ENCODE peak calls at places on chromosome 3, in nine cellular contexts. J, U, B, N, S, D, F, M and X are unnamed samples.

GRCh38 chr3:117893638-117894037 is 1141.0 kb downstream of the IGSF11 start:
- DNase-seq in J (no peak), U (no peak), B (no peak), N (no peak), S (no peak), D (no peak), F (no peak), M (no peak), X (no peak)

GRCh38 chr3:68057637-68058320 is 403.4 kb upstream of the SUCLG2 start:
- DNase-seq in J (no peak), U (no peak), B (no peak), N (no peak), S (no peak), D (no peak), F (no peak), M (no peak), X (no peak)

GRCh38 chr3:182713743-182714517 is 79.4 kb upstream of the ATP11B start:
- DNase-seq in J (no peak), U (peak; percentile 83), B (no peak), N (peak; percentile 76), S (peak; percentile 45), D (peak; percentile 23), F (peak; percentile 58), M (no peak), X (peak; percentile 77)

GRCh38 chr3:169227911-169228310 is 435.6 kb downstream of the MECOM start:
- DNase-seq in J (no peak), U (peak; percentile 50), B (no peak), N (peak; percentile 50), S (no peak), D (no peak), F (no peak), M (no peak), X (no peak)

GRCh38 chr3:161081675-161082462 is 23.3 kb downstream of the B3GALNT1 start:
- DNase-seq in J (no peak), U (no peak), B (no peak), N (no peak), S (peak; percentile 35), D (no peak), F (peak; percentile 39), M (no peak), X (no peak)

GRCh38 chr3:98776114-98776513 is 13.0 kb downstream of the ST3GAL6 start:
- DNase-seq in J (no peak), U (no peak), B (no peak), N (no peak), S (no peak), D (no peak), F (no peak), M (no peak), X (no peak)

GRCh38 chr3:140148824-140149390 is 213.9 kb downstream of the CLSTN2 start:
- DNase-seq in J (no peak), U (no peak), B (no peak), N (no peak), S (no peak), D (no peak), F (no peak), M (no peak), X (no peak)

GRCh38 chr3:178059124-178059523 is 477.1 kb upstream of the KCNMB2 start:
- DNase-seq in J (no peak), U (no peak), B (no peak), N (peak; percentile 41), S (no peak), D (no peak), F (no peak), M (no peak), X (peak; percentile 38)

GRCh38 chr3:43286115-43286885 is at the start of gene SNRK:
- DNase-seq in J (peak; percentile 83), U (peak; percentile 99), B (peak; percentile 95), N (peak; percentile 55), S (peak; percentile 95), D (no peak), F (peak; percentile 95), M (peak; percentile 89), X (peak; percentile 77)

GRCh38 chr3:40645883-40646282 is 121.1 kb downstream of the ZNF621 start:
- DNase-seq in J (no peak), U (no peak), B (no peak), N (peak; percentile 12), S (no peak), D (no peak), F (no peak), M (no peak), X (peak; percentile 54)

DNA sequence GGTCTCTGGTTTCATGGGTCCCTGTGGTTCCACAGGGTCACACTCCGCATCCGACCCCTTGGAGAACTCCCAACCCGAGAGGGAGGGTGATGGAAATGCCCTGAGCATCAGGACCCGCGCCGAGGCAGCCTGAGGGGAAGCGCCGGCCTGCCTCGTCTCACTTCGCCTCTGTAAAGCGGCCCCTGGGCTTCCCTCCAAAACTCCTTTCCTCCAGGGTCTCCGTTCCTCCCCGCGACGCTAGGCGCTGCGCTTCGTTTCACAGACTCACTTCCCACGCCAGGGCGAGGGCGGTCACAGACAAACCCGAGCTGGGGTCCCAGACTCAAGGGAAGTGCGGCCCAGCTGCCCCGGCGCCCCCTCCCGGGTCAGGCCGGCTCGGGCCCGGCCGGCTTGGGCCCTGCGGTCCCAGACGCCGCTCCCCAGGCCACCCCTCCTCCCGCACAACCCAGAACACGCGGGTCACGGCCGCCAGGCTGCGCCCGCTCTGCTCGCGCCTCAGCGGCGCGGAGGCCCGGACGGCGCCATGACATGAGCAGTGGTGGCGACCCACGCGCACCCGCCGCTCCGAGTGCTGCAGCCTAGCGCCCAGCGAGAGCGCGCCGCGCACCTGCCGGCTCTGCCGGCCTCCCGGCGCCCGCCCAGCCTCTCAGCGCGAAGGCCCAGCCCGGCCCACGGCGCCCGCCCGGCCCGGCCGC is 619 bp downstream of the NUP210 start:
- DNase-seq in J (peak; percentile 55), U (peak; percentile 78), B (no peak), N (no peak), S (peak; percentile 69), D (no peak), F (peak; percentile 77), M (peak; percentile 44), X (no peak)
- TF ChIP-seq CTCF in J (peak; percentile 29), U (no peak), B (no peak), N (no peak), S (peak; percentile 13), D (no peak), F (no peak), M (no peak), X (no peak)

GRCh38 chr3:128849776-128850542 is 29.5 kb upstream of the ACAD9 start:
- DNase-seq in J (no peak), U (no peak), B (no peak), N (peak; percentile 47), S (peak; percentile 9), D (no peak), F (no peak), M (no peak), X (peak; percentile 21)
- TF ChIP-seq CTCF in J (no peak), U (peak; percentile 34), B (no peak), N (peak; percentile 29), S (no peak), D (peak; percentile 41), F (no peak), M (no peak), X (peak; percentile 7)

GRCh38 chr3:134453631-134454030 is 32.2 kb downstream of the ANAPC13 start:
- DNase-seq in J (no peak), U (no peak), B (no peak), N (no peak), S (no peak), D (no peak), F (no peak), M (peak; percentile 48), X (no peak)
- TF ChIP-seq CTCF in J (no peak), U (peak; percentile 39), B (no peak), N (peak; percentile 10), S (no peak), D (no peak), F (no peak), M (peak; percentile 37), X (no peak)

GRCh38 chr3:50246517-50246954 is 10.5 kb downstream of the GNAI2 start:
- DNase-seq in J (no peak), U (peak; percentile 98), B (no peak), N (peak; percentile 96), S (peak; percentile 78), D (peak; percentile 85), F (peak; percentile 86), M (no peak), X (peak; percentile 94)
- TF ChIP-seq CTCF in J (peak; percentile 8), U (peak; percentile 5), B (no peak), N (no peak), S (no peak), D (no peak), F (no peak), M (no peak), X (no peak)

DNA sequence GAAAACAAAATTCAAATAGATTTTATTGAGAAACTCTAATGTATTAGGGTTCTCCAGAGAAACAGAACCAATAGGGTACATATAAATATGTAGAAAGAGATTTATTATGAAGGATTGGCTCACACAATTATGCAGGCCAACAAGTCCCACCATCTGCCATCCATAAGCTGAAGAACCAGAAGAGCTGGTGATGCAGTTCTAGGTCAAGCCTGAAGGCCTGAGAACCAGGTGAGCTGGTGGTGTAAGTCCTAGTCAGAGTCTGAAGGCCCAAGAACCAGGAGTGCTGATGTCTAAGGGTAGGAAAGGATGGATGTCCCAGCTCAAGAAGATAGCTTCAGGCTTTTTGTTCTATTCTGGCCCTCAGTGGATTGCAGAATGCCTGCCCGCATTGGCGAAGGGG is 2.6 kb upstream of the NFKBIZ start:
- DNase-seq in J (no peak), U (no peak), B (no peak), N (no peak), S (no peak), D (no peak), F (no peak), M (no peak), X (no peak)
- TF ChIP-seq CTCF in J (no peak), U (no peak), B (no peak), N (no peak), S (no peak), D (no peak), F (no peak), M (no peak), X (no peak)

GRCh38 chr3:192339214-192339613 is 388.1 kb downstream of the FGF12 start:
- DNase-seq in J (no peak), U (no peak), B (no peak), N (no peak), S (no peak), D (no peak), F (no peak), M (no peak), X (no peak)

GRCh38 chr3:192331749-192332385 is 395.5 kb downstream of the FGF12 start:
- DNase-seq in J (no peak), U (no peak), B (no peak), N (no peak), S (no peak), D (no peak), F (no peak), M (no peak), X (no peak)

GRCh38 chr3:192332386-192333291 is 394.7 kb downstream of the FGF12 start:
- DNase-seq in J (no peak), U (no peak), B (no peak), N (no peak), S (no peak), D (no peak), F (no peak), M (no peak), X (no peak)

GRCh38 chr3:192336286-192336685 is 391.1 kb downstream of the FGF12 start:
- DNase-seq in J (no peak), U (no peak), B (no peak), N (no peak), S (no peak), D (no peak), F (no peak), M (no peak), X (peak; percentile 6)
- TF ChIP-seq CTCF in J (no peak), U (no peak), B (no peak), N (no peak), S (no peak), D (no peak), F (no peak), M (no peak), X (no peak)